ENCODE peak calls at places on chromosomes 2 and 18, in eight cellular contexts. Z is heart left ventricle, D is lung, E is esophagus squamous epithelium, S is hepatocyte, P is right atrium auricular region, G is adrenal gland, M is neural progenitor cell. T is an unnamed sample.

GRCh38 chr2:152715854-152716428 is 1.3 kb downstream of the PRPF40A start:
- DNase-seq in G (no peak), P (no peak), Z (no peak), E (no peak), D (no peak), S (peak; percentile 44), M (peak; percentile 73), T (peak; percentile 79)

GRCh38 chr18:12038082-12038660 is 55.5 kb upstream of the ANKRD62 start:
- DNase-seq in Z (no peak), M (peak; percentile 54), S (peak; percentile 48), P (peak; percentile 62), E (no peak), G (no peak), D (no peak), T (peak; percentile 76)

GRCh38 chr18:5998166-5998881 is 103.0 kb upstream of the TMEM200C start:
- DNase-seq in Z (no peak), G (no peak), P (no peak), E (no peak), S (peak; percentile 11), D (no peak), M (no peak), T (peak; percentile 44)

GRCh38 chr2:172066394-172066863 is 18.9 kb upstream of the DLX1 start:
- DNase-seq in Z (no peak), P (no peak), G (no peak), D (no peak), E (no peak), M (no peak), S (no peak), T (no peak)

GRCh38 chr2:11703700-11704099 is 33.7 kb upstream of the NTSR2 start:
- DNase-seq in S (no peak), M (no peak), G (no peak), Z (no peak), E (no peak), D (no peak), P (no peak), T (no peak)

GRCh38 chr2:237208373-237209045 is 122.8 kb downstream of the COPS8 start:
- DNase-seq in D (no peak), Z (no peak), G (no peak), P (peak; percentile 58), S (peak; percentile 38), E (no peak), M (no peak), T (no peak)

GRCh38 chr18:49319590-49319989 is 140.9 kb downstream of the DYM start:
- DNase-seq in G (no peak), M (no peak), S (no peak), D (no peak), P (no peak), Z (no peak), E (no peak), T (peak; percentile 60)

GRCh38 chr18:22422909-22423548 is 5.3 kb upstream of the CTAGE1 start:
- DNase-seq in S (no peak), E (no peak), P (peak; percentile 70), Z (peak; percentile 41), M (no peak), D (peak; percentile 37), G (no peak), T (no peak)

GRCh38 chr2:80525152-80525551 is 220.6 kb upstream of the LRRTM1 start:
- DNase-seq in S (no peak), Z (no peak), G (no peak), P (no peak), D (no peak), M (no peak), E (no peak), T (no peak)

DNA sequence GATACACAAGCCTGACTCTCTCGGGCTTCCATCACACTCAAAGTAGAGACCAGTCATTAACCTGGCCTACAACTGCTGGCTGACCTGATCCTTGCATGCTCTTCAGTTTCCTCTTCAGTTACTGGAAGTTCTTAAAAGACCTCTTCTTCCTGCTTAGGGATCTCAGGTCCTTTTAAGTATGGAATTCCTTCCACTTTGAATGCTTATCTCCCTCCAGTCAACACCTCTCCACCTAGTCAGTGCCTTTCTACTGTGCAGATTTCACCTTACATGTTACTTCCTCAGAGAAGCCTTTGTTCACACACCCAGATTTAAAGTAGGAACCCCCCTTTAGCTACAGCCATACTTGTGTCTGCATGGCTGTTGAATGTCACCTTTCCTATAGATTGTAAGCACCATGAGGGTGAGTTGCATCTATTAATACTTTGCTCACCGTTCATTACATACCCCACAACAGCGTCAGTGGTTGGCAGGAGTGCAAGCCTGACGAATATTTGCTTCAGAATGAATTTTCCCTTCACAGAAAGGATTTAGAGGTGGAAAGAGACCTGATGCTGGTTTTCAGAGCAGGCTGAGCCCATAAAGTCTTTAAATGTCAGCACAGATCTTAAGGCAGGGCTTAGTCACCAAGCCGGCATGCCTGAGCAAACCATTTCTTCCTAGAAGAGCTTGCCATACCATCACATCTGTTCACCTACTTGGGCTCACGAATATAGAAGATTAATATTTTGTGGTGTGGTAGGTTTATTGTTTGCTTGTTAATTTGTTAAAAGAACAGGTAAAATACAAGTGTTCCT is 90.1 kb downstream of the ACVR1 start:
- DNase-seq in G (no peak), M (no peak), P (no peak), D (no peak), E (no peak), S (no peak), Z (no peak), T (no peak)
- H3K27ac ChIP-seq in G (no peak overlapping the region), M (no peak overlapping the region), P (no peak overlapping the region), D (no peak overlapping the region), E (peak overlapping the region; percentile 71), S (no peak overlapping the region), Z (no peak overlapping the region), T (no peak overlapping the region)

DNA sequence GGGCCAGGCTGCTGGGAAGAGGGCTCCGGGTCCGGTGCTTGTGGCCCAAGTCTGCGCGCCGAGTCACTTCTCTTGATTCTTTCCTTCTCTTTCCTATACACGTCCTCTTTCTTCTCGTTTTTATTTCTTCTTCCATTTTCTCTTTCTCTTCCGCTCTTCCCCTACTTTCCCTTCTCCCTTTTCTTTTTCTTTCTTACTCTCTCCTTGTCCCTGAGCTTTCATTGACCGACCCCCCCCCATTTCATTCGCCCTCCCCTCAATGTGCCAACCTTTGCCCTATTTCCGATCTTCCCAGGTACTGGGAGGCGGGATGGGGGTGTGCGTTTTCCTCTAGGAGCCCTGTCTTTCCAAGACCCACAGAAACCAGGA is 1.8 kb downstream of the ONECUT2 start:
- DNase-seq in D (no peak), M (no peak), P (no peak), G (no peak), S (no peak), E (no peak), Z (no peak), T (no peak)
- H3K27me3 ChIP-seq in D (peaks cover 20% of the 10 kb centered on the region), M (peaks cover 100% of the 10 kb centered on the region), P (peaks cover 72% of the 10 kb centered on the region), G (peaks cover 72% of the 10 kb centered on the region), S (peaks cover 89% of the 10 kb centered on the region), E (peaks cover 100% of the 10 kb centered on the region), Z (peaks cover 82% of the 10 kb centered on the region), T (peaks cover 90% of the 10 kb centered on the region)

DNA sequence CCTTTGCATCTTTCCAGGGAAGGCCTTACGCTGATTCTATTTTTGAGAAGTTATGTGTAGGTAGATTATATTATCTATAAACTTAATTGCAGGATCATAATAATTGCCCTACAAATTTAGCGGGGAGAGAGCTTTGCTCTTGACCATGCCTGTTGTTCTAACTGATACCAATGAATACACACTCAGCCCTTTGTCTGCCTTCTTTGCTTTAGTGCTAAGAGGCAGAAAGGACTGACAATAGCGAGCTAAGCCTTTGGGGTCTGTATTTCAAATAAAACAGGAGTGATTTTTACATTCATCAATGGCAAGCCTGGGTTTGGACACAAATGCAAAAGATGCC is 115.3 kb upstream of the STON1 start:
- DNase-seq in P (no peak), Z (no peak), M (no peak), E (no peak), S (no peak), D (no peak), G (no peak), T (no peak)
- H3K4me1 ChIP-seq in P (peaks cover 45% of the 10 kb centered on the region), Z (peaks cover 4% of the 10 kb centered on the region), M (peaks cover 21% of the 10 kb centered on the region), E (peaks cover 12% of the 10 kb centered on the region), S (peaks cover 13% of the 10 kb centered on the region), D (peaks cover 9% of the 10 kb centered on the region), G (peaks cover 18% of the 10 kb centered on the region), T (peaks cover 11% of the 10 kb centered on the region)

GRCh38 chr2:181554511-181554910 is 97.3 kb downstream of the ITGA4 start:
- DNase-seq in E (no peak), Z (no peak), G (no peak), D (no peak), P (no peak), S (no peak), M (no peak), T (no peak)

GRCh38 chr2:181552808-181553207 is 95.6 kb downstream of the ITGA4 start:
- DNase-seq in S (peak; percentile 6), P (no peak), M (no peak), D (no peak), G (no peak), E (no peak), Z (no peak), T (no peak)

DNA sequence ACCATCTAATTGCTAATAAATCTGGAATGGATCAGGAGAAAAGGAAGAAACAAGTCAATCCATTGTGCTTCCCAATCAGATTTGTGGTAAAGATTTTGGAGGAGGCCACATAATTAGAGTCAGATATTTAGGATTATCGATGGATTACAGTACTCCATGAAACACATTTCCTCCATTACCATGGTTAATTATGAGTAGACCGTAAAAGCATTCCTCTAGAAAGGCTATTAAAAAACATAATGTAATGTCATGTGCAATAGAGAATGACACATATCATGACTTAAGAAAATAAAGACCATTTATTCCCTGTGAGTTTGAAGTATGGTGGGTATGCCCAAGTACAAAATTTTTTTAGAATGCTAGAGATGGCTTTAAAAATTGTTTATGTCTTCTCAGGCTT is 96.1 kb downstream of the ITGA4 start:
- DNase-seq in G (no peak), D (no peak), E (no peak), P (no peak), Z (no peak), M (no peak), S (no peak), T (no peak)
- H3K27ac ChIP-seq in G (no peak overlapping the region), D (no peak overlapping the region), E (no peak overlapping the region), P (no peak overlapping the region), Z (no peak overlapping the region), M (no peak overlapping the region), S (no peak overlapping the region), T (no peak overlapping the region)

T was measured in endodermal cell.